ENCODE peak calls at places on chromosomes 7 and 10, in eight cellular contexts. A is A549, Y is hepatocyte, W is AG04450, Q is adrenal gland, N is neural progenitor cell, X is aorta, V is heart right ventricle. F is an unnamed sample.
A peak's percentile ranks its signal among the peaks of the same experiment; 100 is the strongest.

GRCh38 chr10:128178319-128178937 is 52.2 kb upstream of the MKI67 start:
- DNase-seq in A (peak; percentile 61), Y (peak; percentile 45), W (no peak), Q (no peak), N (peak; percentile 64), X (no peak), V (no peak), F (no peak)

GRCh38 chr7:2231992-2232765 is 566 bp downstream of the MAD1L1 start:
- DNase-seq in A (no peak), Y (peak; percentile 37), W (no peak), Q (no peak), N (peak; percentile 77), X (no peak), V (no peak), F (no peak)

GRCh38 chr7:107816053-107816566 is 13.1 kb upstream of the SLC26A3 start:
- DNase-seq in A (no peak), Y (no peak), W (no peak), Q (no peak), N (no peak), X (no peak), V (no peak), F (no peak)

GRCh38 chr7:36438211-36438610 is 48.5 kb downstream of the ANLN start:
- DNase-seq in A (no peak), Y (no peak), W (no peak), Q (no peak), N (no peak), X (no peak), V (no peak), F (no peak)

GRCh38 chr7:151599401-151600227 is 79.9 kb upstream of the RHEB start:
- DNase-seq in A (peak; percentile 82), Y (peak; percentile 58), W (peak; percentile 85), Q (peak; percentile 30), N (no peak), X (peak; percentile 81), V (no peak), F (peak; percentile 37)

GRCh38 chr7:47714669-47715607 is 133.0 kb upstream of the TNS3 start:
- DNase-seq in A (no peak), Y (no peak), W (no peak), Q (no peak), N (no peak), X (no peak), V (no peak), F (no peak)

GRCh38 chr10:116160271-116160670 is 112.7 kb downstream of the GFRA1 start:
- DNase-seq in A (no peak), Y (no peak), W (no peak), Q (no peak), N (no peak), X (no peak), V (no peak), F (no peak)

GRCh38 chr7:35647171-35647574 is 47.8 kb downstream of the HERPUD2 start:
- DNase-seq in A (no peak), Y (peak; percentile 66), W (no peak), Q (peak; percentile 31), N (peak; percentile 74), X (no peak), V (no peak), F (no peak)

GRCh38 chr10:14560794-14561765 is 213.6 kb downstream of the FAM107B start:
- DNase-seq in A (no peak), Y (no peak), W (no peak), Q (no peak), N (no peak), X (no peak), V (no peak), F (no peak)

GRCh38 chr10:32271617-32272016 is 75.3 kb downstream of the EPC1 start:
- DNase-seq in A (no peak), Y (no peak), W (no peak), Q (no peak), N (no peak), X (no peak), V (no peak), F (no peak)

GRCh38 chr7:20778063-20778721 is 8.5 kb downstream of the SP8 start:
- DNase-seq in A (peak; percentile 36), Y (peak; percentile 84), W (no peak), Q (no peak), N (peak; percentile 94), X (peak; percentile 72), V (peak; percentile 26), F (no peak)

GRCh38 chr10:93063217-93063976 is 2.8 kb downstream of the CYP26C1 start:
- DNase-seq in A (no peak), Y (no peak), W (no peak), Q (no peak), N (no peak), X (no peak), V (no peak), F (no peak)

GRCh38 chr7:44967571-44968446 is 11.0 kb downstream of the MYO1G start:
- DNase-seq in A (peak; percentile 26), Y (no peak), W (no peak), Q (peak; percentile 25), N (peak; percentile 67), X (peak; percentile 80), V (no peak), F (no peak)

DNA sequence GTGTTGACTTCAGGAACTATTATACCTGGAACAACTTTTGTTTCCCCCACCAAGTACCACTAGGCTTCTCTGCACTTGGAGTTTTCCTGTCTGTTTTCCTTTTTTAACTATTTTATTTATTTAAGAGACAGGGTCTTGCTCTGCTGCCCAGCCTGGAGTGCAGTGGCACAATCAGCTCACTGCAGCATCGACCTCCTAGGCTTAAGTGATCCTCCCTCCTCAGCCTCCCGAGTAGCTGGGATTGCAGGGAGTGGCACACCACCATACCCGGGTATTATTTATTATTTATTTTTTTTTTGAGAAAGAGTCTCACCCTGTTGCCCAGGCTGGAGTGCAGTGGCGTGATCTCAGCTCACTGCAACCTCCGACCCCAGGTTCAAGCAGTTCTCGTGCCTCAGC is 2.1 kb upstream of the GIGYF1 start:
- DNase-seq in A (no peak), Y (no peak), W (no peak), Q (no peak), N (no peak), X (no peak), V (no peak), F (no peak)
- H3K4me3 ChIP-seq in A (no peak overlapping the region), Y (no peak overlapping the region), W (no peak overlapping the region), Q (no peak overlapping the region), N (no peak overlapping the region), X (no peak overlapping the region), V (no peak overlapping the region), F (no peak overlapping the region)

GRCh38 chr7:88358534-88358838 is 51.8 kb upstream of the STEAP4 start:
- DNase-seq in A (no peak), Y (no peak), W (no peak), Q (no peak), N (no peak), X (no peak), V (no peak), F (no peak)

GRCh38 chr7:88354999-88355398 is 48.3 kb upstream of the STEAP4 start:
- DNase-seq in A (no peak), Y (no peak), W (no peak), Q (no peak), N (no peak), X (no peak), V (no peak), F (no peak)

GRCh38 chr7:88357295-88357694 is 50.6 kb upstream of the STEAP4 start:
- DNase-seq in A (no peak), Y (peak; percentile 10), W (no peak), Q (peak; percentile 45), N (no peak), X (no peak), V (peak; percentile 12), F (no peak)

GRCh38 chr7:88358881-88359280 is 52.2 kb upstream of the STEAP4 start:
- DNase-seq in A (no peak), Y (no peak), W (no peak), Q (no peak), N (no peak), X (no peak), V (no peak), F (no peak)

GRCh38 chr7:88357794-88358533 is 51.3 kb upstream of the STEAP4 start:
- DNase-seq in A (no peak), Y (peak; percentile 23), W (no peak), Q (no peak), N (no peak), X (no peak), V (no peak), F (no peak)
- H3K4me3 ChIP-seq in A (no peak overlapping the region), Y (no peak overlapping the region), W (no peak overlapping the region), Q (no peak overlapping the region), N (no peak overlapping the region), X (no peak overlapping the region), V (peak overlapping the region; percentile 11), F (no peak overlapping the region)

GRCh38 chr10:132446661-132447445 is 49.9 kb downstream of the PWWP2B start:
- DNase-seq in A (peak; percentile 60), Y (peak; percentile 87), W (no peak), Q (peak; percentile 53), N (no peak), X (no peak), V (no peak), F (no peak)

GRCh38 chr10:132447446-132448247 is 50.6 kb downstream of the PWWP2B start:
- DNase-seq in A (no peak), Y (peak; percentile 80), W (peak; percentile 18), Q (peak; percentile 71), N (peak; percentile 56), X (no peak), V (no peak), F (no peak)

GRCh38 chr10:132449826-132450211 is 52.8 kb downstream of the PWWP2B start:
- DNase-seq in A (no peak), Y (no peak), W (no peak), Q (peak; percentile 58), N (no peak), X (peak; percentile 57), V (peak; percentile 9), F (no peak)

GRCh38 chr10:132449051-132449825 is 52.2 kb downstream of the PWWP2B start:
- DNase-seq in A (no peak), Y (no peak), W (no peak), Q (peak; percentile 87), N (no peak), X (peak; percentile 77), V (peak; percentile 46), F (no peak)

GRCh38 chr10:132448248-132448731 is 51.3 kb downstream of the PWWP2B start:
- DNase-seq in A (peak; percentile 66), Y (peak; percentile 83), W (no peak), Q (peak; percentile 89), N (peak; percentile 69), X (peak; percentile 89), V (peak; percentile 66), F (peak; percentile 55)
- H3K4me3 ChIP-seq in A (no peak overlapping the region), Y (no peak overlapping the region), W (no peak overlapping the region), Q (no peak overlapping the region), N (no peak overlapping the region), X (no peak overlapping the region), V (no peak overlapping the region), F (no peak overlapping the region)

DNA sequence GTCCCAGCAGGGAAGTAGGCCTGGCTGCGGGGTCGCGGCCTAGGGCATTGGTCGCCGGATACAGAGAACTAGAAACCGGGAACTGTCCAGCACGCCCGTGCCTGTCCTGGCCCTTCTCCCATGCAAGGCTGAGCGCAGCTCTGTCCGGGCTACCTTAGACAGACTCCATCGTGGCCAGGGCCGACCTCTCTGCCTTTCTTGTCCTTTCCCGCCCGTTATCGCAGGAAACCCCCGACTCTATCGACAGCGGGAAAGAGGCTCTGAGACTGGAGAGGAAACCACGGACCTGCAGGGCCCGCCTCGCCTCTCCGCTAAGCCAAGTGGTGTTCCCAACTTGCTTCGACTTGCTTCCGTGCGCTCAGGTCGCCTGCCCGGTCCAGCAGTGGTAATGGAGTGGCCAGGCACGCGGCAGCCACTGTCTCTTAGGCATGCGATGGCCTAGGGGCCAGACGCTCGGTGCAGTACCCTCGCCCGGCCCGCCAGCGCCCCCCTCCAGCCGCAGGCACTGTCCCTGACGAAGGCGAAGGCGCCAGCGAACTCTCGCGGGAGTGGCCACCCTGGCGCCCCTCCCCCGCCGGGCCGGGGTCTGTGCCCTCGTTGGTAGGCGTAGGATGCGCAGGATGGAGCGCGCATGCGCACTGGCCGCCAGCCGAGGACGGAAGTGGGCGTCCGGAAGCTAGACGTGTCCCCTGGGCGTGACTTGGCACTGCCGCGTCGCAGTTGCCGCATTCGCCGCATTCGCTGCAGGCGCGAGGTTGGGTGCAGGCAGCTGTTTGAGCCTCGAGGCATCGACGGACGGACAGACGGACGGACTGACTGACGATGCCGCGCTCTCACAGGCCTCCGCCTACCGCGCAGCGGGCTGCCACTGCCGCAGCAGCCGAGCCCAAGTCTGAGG is 54.4 kb downstream of the MCMBP start:
- DNase-seq in A (no peak), Y (peak; percentile 91), W (peak; percentile 13), Q (peak; percentile 61), N (peak; percentile 96), X (peak; percentile 91), V (peak; percentile 68), F (peak; percentile 18)
- H3K4me3 ChIP-seq in A (no peak overlapping the region), Y (peak overlapping the region; percentile 55), W (peak overlapping the region; percentile 57), Q (no peak overlapping the region), N (peak overlapping the region; percentile 63), X (no peak overlapping the region), V (peak overlapping the region; percentile 8), F (peak overlapping the region; percentile 25)